ENCODE peak calls at places on chromosome 6, in five cellular contexts. M is HFFc6; O is amniotic stem cell; G is activated CD8-positive, alpha-beta memory T cell treated with anti-CD3 and anti-CD28 coated beads for 1 hour; T is ovary. W is an unnamed sample.

GRCh38 chr6:101826259-101826658 is 432.8 kb downstream of the GRIK2 start:
- DNase-seq in M (no peak), O (no peak), G (no peak), T (no peak), W (no peak)

GRCh38 chr6:96727144-96727543 is 110.1 kb downstream of the GPR63 start:
- DNase-seq in M (no peak), O (no peak), G (no peak), T (no peak), W (no peak)

GRCh38 chr6:109701774-109702173 is 10.7 kb downstream of the FIG4 start:
- DNase-seq in M (no peak), O (no peak), G (no peak), T (no peak), W (no peak)

GRCh38 chr6:113860165-113860955 is 3.2 kb downstream of the MARCKS start:
- DNase-seq in M (no peak), O (no peak), G (no peak), T (peak), W (no peak)

GRCh38 chr6:130625825-130626500 is 201.2 kb upstream of the SMLR1 start:
- DNase-seq in M (peak), O (no peak), G (no peak), T (no peak), W (no peak)

GRCh38 chr6:30060634-30060981 is 457 bp upstream of the POLR1H start:
- DNase-seq in M (peak), O (no peak), G (no peak), T (no peak), W (no peak)

GRCh38 chr6:137705166-137706064 is 161.6 kb upstream of the TNFAIP3 start:
- DNase-seq in M (peak), O (peak), G (no peak), T (peak), W (peak)

GRCh38 chr6:14816106-14816864 is 429.6 kb upstream of the JARID2 start:
- DNase-seq in M (no peak), O (no peak), G (no peak), T (no peak), W (no peak)

GRCh38 chr6:169997930-169998218 is 246.5 kb downstream of the ERMARD start:
- DNase-seq in M (no peak), O (no peak), G (no peak), T (no peak), W (peak)

GRCh38 chr6:139943391-139943790 is 568.9 kb upstream of the CITED2 start:
- DNase-seq in M (peak), O (peak), G (no peak), T (no peak), W (no peak)

GRCh38 chr6:53985361-53985760 is 125.9 kb upstream of the MLIP start:
- DNase-seq in M (no peak), O (no peak), G (no peak), T (no peak), W (no peak)

GRCh38 chr6:108651287-108651686 is 90.6 kb downstream of the FOXO3 start:
- DNase-seq in M (no peak), O (no peak), G (no peak), T (no peak), W (no peak)

GRCh38 chr6:33704215-33704817 is 7.2 kb downstream of the UQCC2 start:
- DNase-seq in M (no peak), O (no peak), G (no peak), T (no peak), W (no peak)

GRCh38 chr6:40461643-40462042 is 125.5 kb downstream of the LRFN2 start:
- DNase-seq in M (no peak), O (no peak), G (no peak), T (no peak), W (no peak)

W was measured in GDM1.